ENCODE peak calls at places on chromosomes 16 and 17, in four cellular contexts. One of them, this sample, is unnamed.

GRCh38 chr17:29180051-29180787 is at the start of gene MYO18A:
- DNase-seq in heart right ventricle: peak; percentile 84
- DNase-seq in activated CD4-positive, alpha-beta T cell treated with anti-CD3 and anti-CD28 coated beads, Interleukin-2, amount 50 U/mL, for 1 hour: peak; percentile 77
- DNase-seq in iPS DF 19.7: no peak
- DNase-seq in this sample: peak; percentile 68

GRCh38 chr16:88510091-88510719 is 57.1 kb downstream of the ZFPM1 start:
- DNase-seq in activated CD4-positive, alpha-beta T cell treated with anti-CD3 and anti-CD28 coated beads, Interleukin-2, amount 50 U/mL, for 1 hour: no peak
- DNase-seq in heart right ventricle: no peak
- DNase-seq in iPS DF 19.7: no peak
- DNase-seq in this sample: no peak

GRCh38 chr17:81291662-81292061 is 3.4 kb downstream of the SLC38A10 start:
- DNase-seq in iPS DF 19.7: no peak
- DNase-seq in heart right ventricle: peak; percentile 71
- DNase-seq in activated CD4-positive, alpha-beta T cell treated with anti-CD3 and anti-CD28 coated beads, Interleukin-2, amount 50 U/mL, for 1 hour: peak; percentile 71
- DNase-seq in this sample: peak; percentile 74

GRCh38 chr17:57604771-57605733 is 140.0 kb downstream of the CCDC182 start:
- DNase-seq in heart right ventricle: peak; percentile 50
- DNase-seq in iPS DF 19.7: no peak
- DNase-seq in activated CD4-positive, alpha-beta T cell treated with anti-CD3 and anti-CD28 coated beads, Interleukin-2, amount 50 U/mL, for 1 hour: peak; percentile 31
- DNase-seq in this sample: no peak

GRCh38 chr17:71472809-71473789 is 647.7 kb upstream of the SOX9 start:
- DNase-seq in heart right ventricle: no peak
- DNase-seq in iPS DF 19.7: peak; percentile 33
- DNase-seq in activated CD4-positive, alpha-beta T cell treated with anti-CD3 and anti-CD28 coated beads, Interleukin-2, amount 50 U/mL, for 1 hour: no peak
- DNase-seq in this sample: no peak

GRCh38 chr16:65769776-65770438 is 596.6 kb upstream of the CDH5 start:
- DNase-seq in activated CD4-positive, alpha-beta T cell treated with anti-CD3 and anti-CD28 coated beads, Interleukin-2, amount 50 U/mL, for 1 hour: no peak
- DNase-seq in iPS DF 19.7: no peak
- DNase-seq in heart right ventricle: no peak
- DNase-seq in this sample: no peak

GRCh38 chr17:61897548-61898180 is 30.1 kb downstream of the INTS2 start:
- DNase-seq in iPS DF 19.7: peak; percentile 7
- DNase-seq in activated CD4-positive, alpha-beta T cell treated with anti-CD3 and anti-CD28 coated beads, Interleukin-2, amount 50 U/mL, for 1 hour: no peak
- DNase-seq in heart right ventricle: no peak
- DNase-seq in this sample: no peak

GRCh38 chr17:19331134-19331533 is 31.4 kb downstream of the B9D1 start:
- DNase-seq in iPS DF 19.7: no peak
- DNase-seq in activated CD4-positive, alpha-beta T cell treated with anti-CD3 and anti-CD28 coated beads, Interleukin-2, amount 50 U/mL, for 1 hour: no peak
- DNase-seq in heart right ventricle: no peak
- DNase-seq in this sample: no peak

GRCh38 chr17:74055508-74056160 is 147.8 kb upstream of the RPL38 start:
- DNase-seq in activated CD4-positive, alpha-beta T cell treated with anti-CD3 and anti-CD28 coated beads, Interleukin-2, amount 50 U/mL, for 1 hour: no peak
- DNase-seq in heart right ventricle: no peak
- DNase-seq in iPS DF 19.7: no peak
- DNase-seq in this sample: no peak

GRCh38 chr17:20116683-20117309 is 107.6 kb downstream of the SPECC1 start:
- DNase-seq in heart right ventricle: no peak
- DNase-seq in activated CD4-positive, alpha-beta T cell treated with anti-CD3 and anti-CD28 coated beads, Interleukin-2, amount 50 U/mL, for 1 hour: peak; percentile 44
- DNase-seq in iPS DF 19.7: no peak
- DNase-seq in this sample: peak; percentile 30

GRCh38 chr17:27078296-27078695 is 215.6 kb upstream of the WSB1 start:
- DNase-seq in iPS DF 19.7: no peak
- DNase-seq in activated CD4-positive, alpha-beta T cell treated with anti-CD3 and anti-CD28 coated beads, Interleukin-2, amount 50 U/mL, for 1 hour: no peak
- DNase-seq in heart right ventricle: no peak
- DNase-seq in this sample: no peak

GRCh38 chr16:88815901-88816589 is 4.3 kb upstream of the APRT start:
- DNase-seq in heart right ventricle: no peak
- DNase-seq in activated CD4-positive, alpha-beta T cell treated with anti-CD3 and anti-CD28 coated beads, Interleukin-2, amount 50 U/mL, for 1 hour: peak; percentile 57
- DNase-seq in iPS DF 19.7: no peak
- DNase-seq in this sample: peak; percentile 51

GRCh38 chr16:66678314-66678713 is 18.2 kb downstream of the CMTM4 start:
- DNase-seq in heart right ventricle: no peak
- DNase-seq in iPS DF 19.7: no peak
- DNase-seq in activated CD4-positive, alpha-beta T cell treated with anti-CD3 and anti-CD28 coated beads, Interleukin-2, amount 50 U/mL, for 1 hour: no peak
- DNase-seq in this sample: no peak

GRCh38 chr17:44967907-44968224 is 237 bp downstream of the C1QL1 start:
- DNase-seq in iPS DF 19.7: no peak
- DNase-seq in activated CD4-positive, alpha-beta T cell treated with anti-CD3 and anti-CD28 coated beads, Interleukin-2, amount 50 U/mL, for 1 hour: no peak
- DNase-seq in heart right ventricle: no peak
- DNase-seq in this sample: no peak

GRCh38 chr16:3601614-3602319 is 9.6 kb downstream of the SLX4 start:
- DNase-seq in activated CD4-positive, alpha-beta T cell treated with anti-CD3 and anti-CD28 coated beads, Interleukin-2, amount 50 U/mL, for 1 hour: no peak
- DNase-seq in iPS DF 19.7: no peak
- DNase-seq in heart right ventricle: no peak
- DNase-seq in this sample: no peak

GRCh38 chr17:74305865-74306654 is 20.0 kb upstream of the KIF19 start:
- DNase-seq in activated CD4-positive, alpha-beta T cell treated with anti-CD3 and anti-CD28 coated beads, Interleukin-2, amount 50 U/mL, for 1 hour: no peak
- DNase-seq in iPS DF 19.7: no peak
- DNase-seq in heart right ventricle: no peak
- DNase-seq in this sample: no peak

GRCh38 chr16:75043175-75043937 is 44.5 kb downstream of the ZNRF1 start:
- DNase-seq in iPS DF 19.7: no peak
- DNase-seq in heart right ventricle: no peak
- DNase-seq in activated CD4-positive, alpha-beta T cell treated with anti-CD3 and anti-CD28 coated beads, Interleukin-2, amount 50 U/mL, for 1 hour: no peak
- DNase-seq in this sample: no peak

GRCh38 chr17:6313835-6314234 is 121.1 kb downstream of the AIPL1 start:
- DNase-seq in activated CD4-positive, alpha-beta T cell treated with anti-CD3 and anti-CD28 coated beads, Interleukin-2, amount 50 U/mL, for 1 hour: no peak
- DNase-seq in iPS DF 19.7: no peak
- DNase-seq in heart right ventricle: no peak
- DNase-seq in this sample: no peak

GRCh38 chr16:19595043-19595767 is 39.7 kb downstream of the VPS35L start:
- DNase-seq in heart right ventricle: peak; percentile 50
- DNase-seq in activated CD4-positive, alpha-beta T cell treated with anti-CD3 and anti-CD28 coated beads, Interleukin-2, amount 50 U/mL, for 1 hour: no peak
- DNase-seq in iPS DF 19.7: no peak
- DNase-seq in this sample: no peak

GRCh38 chr17:39982069-39982371 is 1.4 kb downstream of the PSMD3 start:
- DNase-seq in iPS DF 19.7: no peak
- DNase-seq in activated CD4-positive, alpha-beta T cell treated with anti-CD3 and anti-CD28 coated beads, Interleukin-2, amount 50 U/mL, for 1 hour: no peak
- DNase-seq in heart right ventricle: no peak
- DNase-seq in this sample: no peak

GRCh38 chr16:9008335-9009260 is 44.9 kb upstream of the USP7 start:
- DNase-seq in iPS DF 19.7: no peak
- DNase-seq in activated CD4-positive, alpha-beta T cell treated with anti-CD3 and anti-CD28 coated beads, Interleukin-2, amount 50 U/mL, for 1 hour: peak; percentile 68
- DNase-seq in heart right ventricle: peak; percentile 73
- DNase-seq in this sample: peak; percentile 66

GRCh38 chr17:38886643-38887010 is 16.8 kb downstream of the LASP1 start:
- DNase-seq in iPS DF 19.7: no peak
- DNase-seq in heart right ventricle: no peak
- DNase-seq in activated CD4-positive, alpha-beta T cell treated with anti-CD3 and anti-CD28 coated beads, Interleukin-2, amount 50 U/mL, for 1 hour: no peak
- DNase-seq in this sample: no peak

GRCh38 chr17:27349540-27350021 is 55.7 kb downstream of the WSB1 start:
- DNase-seq in activated CD4-positive, alpha-beta T cell treated with anti-CD3 and anti-CD28 coated beads, Interleukin-2, amount 50 U/mL, for 1 hour: no peak
- DNase-seq in iPS DF 19.7: no peak
- DNase-seq in heart right ventricle: no peak
- DNase-seq in this sample: no peak

GRCh38 chr17:31627960-31628359 is 231.1 kb downstream of the COPRS start:
- DNase-seq in heart right ventricle: no peak
- DNase-seq in iPS DF 19.7: no peak
- DNase-seq in activated CD4-positive, alpha-beta T cell treated with anti-CD3 and anti-CD28 coated beads, Interleukin-2, amount 50 U/mL, for 1 hour: no peak
- DNase-seq in this sample: no peak

GRCh38 chr17:3636908-3637373 is 381 bp downstream of the CTNS start:
- DNase-seq in heart right ventricle: no peak
- DNase-seq in iPS DF 19.7: no peak
- DNase-seq in activated CD4-positive, alpha-beta T cell treated with anti-CD3 and anti-CD28 coated beads, Interleukin-2, amount 50 U/mL, for 1 hour: peak; percentile 2
- DNase-seq in this sample: no peak

GRCh38 chr16:31061126-31061812 is 12.8 kb downstream of the ZNF668 start:
- DNase-seq in iPS DF 19.7: no peak
- DNase-seq in heart right ventricle: no peak
- DNase-seq in activated CD4-positive, alpha-beta T cell treated with anti-CD3 and anti-CD28 coated beads, Interleukin-2, amount 50 U/mL, for 1 hour: no peak
- DNase-seq in this sample: no peak

GRCh38 chr17:50934672-50935200 is 68.6 kb upstream of the TOB1 start:
- DNase-seq in iPS DF 19.7: no peak
- DNase-seq in activated CD4-positive, alpha-beta T cell treated with anti-CD3 and anti-CD28 coated beads, Interleukin-2, amount 50 U/mL, for 1 hour: no peak
- DNase-seq in heart right ventricle: no peak
- DNase-seq in this sample: no peak

GRCh38 chr16:69223882-69224281 is 36.9 kb downstream of the SNTB2 start:
- DNase-seq in heart right ventricle: no peak
- DNase-seq in iPS DF 19.7: no peak
- DNase-seq in activated CD4-positive, alpha-beta T cell treated with anti-CD3 and anti-CD28 coated beads, Interleukin-2, amount 50 U/mL, for 1 hour: no peak
- DNase-seq in this sample: no peak